ENCODE peak calls at places on chromosomes 12 and 14, in four cellular contexts. V, Y, O and T are unnamed samples.

GRCh38 chr14:102878970-102879460 is 43.4 kb upstream of the AMN start:
- DNase-seq in V (no peak), Y (no peak), O (peak), T (no peak)

GRCh38 chr14:24132061-24132685 is 1.7 kb downstream of the FITM1 start:
- DNase-seq in V (peak), Y (peak), O (no peak), T (no peak)

GRCh38 chr14:56482306-56482705 is 97.3 kb upstream of the TMEM260 start:
- DNase-seq in V (no peak), Y (no peak), O (peak), T (peak)

GRCh38 chr14:52351191-52351560 is 37.1 kb downstream of the PTGER2 start:
- DNase-seq in V (no peak), Y (no peak), O (no peak), T (no peak)

GRCh38 chr12:23950775-23951391 is 1.4 kb upstream of the SOX5 start:
- DNase-seq in V (no peak), Y (no peak), O (peak), T (peak)

GRCh38 chr14:51533160-51533559 is 118.5 kb upstream of the FRMD6 start:
- DNase-seq in V (no peak), Y (no peak), O (no peak), T (no peak)

GRCh38 chr12:115010324-115010995 is 326.5 kb upstream of the TBX3 start:
- DNase-seq in V (no peak), Y (no peak), O (no peak), T (no peak)

GRCh38 chr14:91361236-91361811 is 56.3 kb downstream of the CCDC88C start:
- DNase-seq in V (no peak), Y (no peak), O (no peak), T (no peak)

GRCh38 chr12:66409195-66409871 is 107.0 kb downstream of the HELB start:
- DNase-seq in V (peak), Y (no peak), O (peak), T (peak)

GRCh38 chr12:497501-498160 is 37.9 kb downstream of the B4GALNT3 start:
- DNase-seq in V (no peak), Y (peak), O (no peak), T (peak)

GRCh38 chr14:75539562-75540478 is 17.6 kb downstream of the BATF start:
- DNase-seq in V (peak), Y (no peak), O (no peak), T (no peak)

GRCh38 chr14:75982724-75983358 is 1.0 kb upstream of the TGFB3 start:
- DNase-seq in V (no peak), Y (no peak), O (no peak), T (no peak)

GRCh38 chr12:63362166-63362565 is 211.2 kb upstream of the AVPR1A start:
- DNase-seq in V (no peak), Y (no peak), O (no peak), T (no peak)

GRCh38 chr12:56029166-56029519 is 8.3 kb downstream of the IKZF4 start:
- DNase-seq in V (no peak), Y (no peak), O (no peak), T (no peak)

GRCh38 chr12:115404761-115405470 is 720.9 kb upstream of the TBX3 start:
- DNase-seq in V (no peak), Y (no peak), O (no peak), T (no peak)

GRCh38 chr12:114769634-114770033 is 85.7 kb upstream of the TBX3 start:
- DNase-seq in V (no peak), Y (no peak), O (no peak), T (no peak)

GRCh38 chr14:54784657-54785056 is 118.0 kb downstream of the GCH1 start:
- DNase-seq in V (no peak), Y (peak), O (no peak), T (no peak)

GRCh38 chr14:52076334-52076733 is 7.5 kb upstream of the NID2 start:
- DNase-seq in V (no peak), Y (no peak), O (no peak), T (no peak)